ENCODE peak calls at places on chromosomes 4 and X, in nine cellular contexts. I, K, X, M, C, P, A, L and O are unnamed samples.

GRCh38 chrX:68416592-68416991 is 16.7 kb downstream of the OPHN1 start:
- DNase-seq in M (no peak), L (no peak), C (no peak), X (no peak), I (no peak), A (no peak), K (no peak), P (peak; percentile 40), O (peak; percentile 61)

GRCh38 chr4:26263165-26263564 is 57.6 kb upstream of the RBPJ start:
- DNase-seq in L (no peak), K (no peak), C (no peak), P (no peak), M (no peak), X (peak; percentile 29), A (no peak), I (no peak), O (peak; percentile 33)

GRCh38 chr4:38243385-38244053 is 283.3 kb downstream of the PTTG2 start:
- DNase-seq in A (no peak), L (no peak), K (no peak), X (no peak), P (no peak), I (no peak), M (no peak), C (no peak), O (no peak)

GRCh38 chr4:8176547-8177399 is 18.2 kb upstream of the ABLIM2 start:
- DNase-seq in I (no peak), X (no peak), M (peak; percentile 65), P (peak; percentile 23), A (peak; percentile 54), K (peak; percentile 79), C (peak; percentile 58), L (peak; percentile 33), O (peak; percentile 74)

GRCh38 chr4:102525099-102525498 is 23.9 kb downstream of the NFKB1 start:
- DNase-seq in A (peak; percentile 28), C (no peak), I (no peak), P (no peak), M (no peak), L (no peak), X (no peak), K (no peak), O (peak; percentile 52)

GRCh38 chr4:16264798-16265197 is 38.5 kb upstream of the TAPT1 start:
- DNase-seq in L (no peak), X (no peak), K (peak; percentile 57), A (peak; percentile 77), P (peak; percentile 26), M (peak; percentile 36), I (no peak), C (peak; percentile 54), O (peak; percentile 51)

GRCh38 chrX:24506082-24506481 is 41.0 kb downstream of the PDK3 start:
- DNase-seq in M (no peak), C (peak; percentile 27), A (peak; percentile 17), I (no peak), L (no peak), K (peak; percentile 11), X (no peak), P (no peak), O (peak; percentile 47)

GRCh38 chr4:40264497-40264896 is 67.7 kb downstream of the RHOH start:
- DNase-seq in A (peak; percentile 80), M (no peak), K (no peak), I (no peak), C (peak; percentile 19), L (no peak), P (no peak), X (no peak), O (peak; percentile 69)

GRCh38 chr4:128810871-128811570 is 1.5 kb downstream of the JADE1 start:
- DNase-seq in P (no peak), L (peak; percentile 77), A (peak; percentile 84), K (peak; percentile 90), M (peak; percentile 88), I (peak; percentile 92), X (peak; percentile 85), C (peak; percentile 74), O (peak; percentile 91)

GRCh38 chr4:128812360-128812958 is 3.0 kb downstream of the JADE1 start:
- DNase-seq in M (peak; percentile 76), K (no peak), L (no peak), I (peak; percentile 73), P (no peak), X (peak; percentile 38), C (peak; percentile 66), A (peak; percentile 69), O (peak; percentile 66)

GRCh38 chr4:128810331-128810870 is 901 bp downstream of the JADE1 start:
- DNase-seq in I (no peak), A (no peak), M (peak; percentile 45), X (peak; percentile 38), C (no peak), P (no peak), L (no peak), K (peak; percentile 66), O (peak; percentile 47)

GRCh38 chr4:128809477-128810330 is at the start of gene JADE1:
- DNase-seq in L (peak; percentile 79), M (peak; percentile 91), P (peak; percentile 93), I (peak; percentile 93), C (peak; percentile 95), X (peak; percentile 96), K (peak; percentile 90), A (peak; percentile 96), O (peak; percentile 96)

DNA sequence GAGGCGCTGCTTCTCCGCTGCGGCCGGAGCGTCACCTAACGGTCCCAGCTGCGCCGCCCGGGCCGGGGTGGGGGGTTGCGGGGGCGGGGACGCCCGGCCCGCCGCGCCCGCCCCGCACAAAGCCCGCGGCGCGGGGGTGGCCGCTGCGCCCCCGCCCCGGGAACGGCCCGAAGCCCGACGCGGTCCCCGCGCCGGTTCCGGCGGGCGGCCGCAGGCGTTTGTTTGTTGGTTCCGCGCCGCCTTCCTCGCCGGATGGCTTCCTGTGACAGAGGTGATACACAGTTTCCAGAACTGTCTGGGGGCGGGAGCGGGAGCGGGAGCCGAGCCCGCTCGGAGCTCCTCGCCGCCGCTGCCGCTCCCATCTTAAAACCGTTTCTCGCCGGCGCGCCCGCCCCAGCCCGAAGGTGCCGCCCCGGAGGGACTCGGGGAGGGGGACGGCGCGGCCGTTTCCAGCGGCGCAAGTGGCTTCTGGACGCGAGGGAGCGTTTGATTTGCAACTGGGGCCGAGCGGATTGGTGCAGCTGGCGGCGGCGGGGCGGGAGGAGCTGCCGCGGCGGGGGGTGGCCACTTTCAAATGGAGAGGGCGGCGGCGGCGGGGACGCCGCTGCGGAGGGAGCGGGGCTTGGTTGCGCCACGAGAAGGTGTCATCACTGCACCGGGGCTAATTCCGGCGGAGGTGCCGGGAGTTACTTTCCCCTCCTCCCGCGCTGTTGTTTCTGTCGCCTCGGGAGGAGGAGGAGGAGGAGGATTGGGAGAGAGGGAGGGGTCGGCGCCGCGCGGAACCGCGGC is 2.3 kb downstream of the JADE1 start:
- DNase-seq in I (peak; percentile 90), A (peak; percentile 79), L (peak; percentile 73), M (peak; percentile 84), P (no peak), K (peak; percentile 93), X (peak; percentile 88), C (peak; percentile 92), O (peak; percentile 93)
- TF ChIP-seq CTCF in I (no peak), A (no peak), L (no peak), M (peak; percentile 11), P (no peak), K (no peak), X (no peak), C (no peak), O (no peak)

GRCh38 chr4:141153751-141154510 is 20.7 kb upstream of the RNF150 start:
- DNase-seq in L (no peak), P (no peak), X (no peak), I (no peak), A (peak; percentile 45), M (no peak), K (no peak), C (no peak), O (no peak)

GRCh38 chr4:141155586-141155985 is 22.3 kb upstream of the RNF150 start:
- DNase-seq in A (peak; percentile 39), I (no peak), C (no peak), P (peak; percentile 73), L (no peak), X (no peak), M (no peak), K (no peak), O (no peak)

GRCh38 chr4:141154725-141155124 is 21.5 kb upstream of the RNF150 start:
- DNase-seq in M (no peak), I (no peak), X (no peak), L (no peak), K (no peak), A (no peak), C (no peak), P (no peak), O (no peak)

GRCh38 chr4:141158219-141158618 is 24.9 kb upstream of the RNF150 start:
- DNase-seq in K (peak; percentile 29), P (peak; percentile 41), A (peak; percentile 73), C (peak; percentile 32), M (peak; percentile 31), X (no peak), I (no peak), L (no peak), O (peak; percentile 62)
- TF ChIP-seq CTCF in K (peak; percentile 14), P (no peak), A (peak; percentile 44), C (peak; percentile 87), M (peak; percentile 45), X (no peak), I (peak; percentile 33), L (no peak), O (peak; percentile 69)

DNA sequence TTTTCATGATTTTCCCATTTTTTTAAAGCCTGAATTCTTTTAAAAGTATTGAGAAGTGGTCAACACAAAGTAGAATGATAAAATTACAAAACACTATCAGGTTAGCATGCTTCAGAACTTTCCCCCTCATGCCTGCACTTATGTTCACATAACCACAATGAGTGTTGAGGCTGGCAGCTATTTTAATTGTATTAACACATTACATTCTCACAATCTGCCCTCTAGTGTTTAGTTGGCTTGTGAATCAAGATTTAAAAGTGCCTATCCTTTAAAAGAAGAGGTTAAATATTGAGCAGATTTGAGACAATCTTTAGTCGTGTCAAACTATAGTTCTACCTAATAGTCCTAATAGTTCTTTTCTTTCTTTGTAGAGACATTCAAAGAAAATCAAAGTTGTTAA is 93.6 kb upstream of the NAP1L5 start:
- DNase-seq in P (peak; percentile 36), I (no peak), A (peak; percentile 42), X (no peak), K (no peak), L (no peak), M (peak; percentile 14), C (peak; percentile 28), O (peak; percentile 21)
- TF ChIP-seq CTCF in P (peak; percentile 12), I (no peak), A (peak; percentile 20), X (no peak), K (no peak), L (no peak), M (peak; percentile 27), C (peak; percentile 63), O (peak; percentile 25)

GRCh38 chr4:74041418-74041817 is 2.9 kb upstream of the CXCL3 start:
- DNase-seq in K (no peak), A (no peak), I (no peak), M (no peak), C (no peak), X (no peak), L (no peak), P (no peak), O (no peak)

GRCh38 chr4:74037076-74037475 is 1.4 kb downstream of the CXCL3 start:
- DNase-seq in M (no peak), I (no peak), K (peak; percentile 7), C (no peak), X (peak; percentile 55), P (no peak), L (no peak), A (no peak), O (no peak)

GRCh38 chr4:74042681-74043080 is 4.2 kb upstream of the CXCL3 start:
- DNase-seq in P (no peak), I (no peak), X (peak; percentile 49), C (no peak), A (no peak), M (no peak), L (no peak), K (no peak), O (no peak)

GRCh38 chr4:74039065-74039763 is 725 bp upstream of the CXCL3 start:
- DNase-seq in P (no peak), C (no peak), I (no peak), K (peak; percentile 6), M (no peak), L (no peak), X (no peak), A (peak; percentile 49), O (no peak)

GRCh38 chr4:74038161-74039064 is at the start of gene CXCL3:
- DNase-seq in M (no peak), C (no peak), I (peak; percentile 91), P (no peak), K (peak; percentile 44), X (peak; percentile 95), A (peak; percentile 74), L (peak; percentile 16), O (peak; percentile 64)
- TF ChIP-seq CTCF in M (peak; percentile 48), C (peak; percentile 78), I (peak; percentile 31), P (peak; percentile 21), K (no peak), X (peak; percentile 40), A (peak; percentile 24), L (no peak), O (peak; percentile 40)